ENCODE peak calls at places on chromosomes 6 and 20, in nine cellular contexts. K, P, M, U, I, Z, E, D and Q are unnamed samples.

GRCh38 chr6:45473121-45473967 is 95.6 kb upstream of the SUPT3H start:
- DNase-seq in D (no peak), U (peak), Z (no peak), I (no peak), M (no peak), K (no peak), P (no peak), E (no peak), Q (peak)

GRCh38 chr20:39534846-39535245 is 572.7 kb downstream of the DHX35 start:
- DNase-seq in K (no peak), M (no peak), E (no peak), U (no peak), I (no peak), Z (no peak), P (no peak), D (no peak), Q (no peak)

GRCh38 chr20:8305449-8305978 is 173.4 kb downstream of the PLCB1 start:
- DNase-seq in P (no peak), Z (no peak), K (peak), E (peak), M (peak), D (no peak), U (peak), I (peak), Q (peak)

GRCh38 chr6:25472314-25472713 is 179.7 kb upstream of the SCGN start:
- DNase-seq in E (no peak), P (no peak), I (no peak), U (peak), K (no peak), M (no peak), D (no peak), Z (no peak), Q (no peak)

GRCh38 chr6:52931351-52931750 is 21.9 kb upstream of the GSTA3 start:
- DNase-seq in M (no peak), I (no peak), P (no peak), K (no peak), U (no peak), Z (no peak), D (no peak), E (peak), Q (peak)

GRCh38 chr6:84220809-84221409 is 6.5 kb downstream of the CEP162 start:
- DNase-seq in P (no peak), I (no peak), K (peak), E (no peak), Z (no peak), U (peak), D (no peak), M (no peak), Q (no peak)

GRCh38 chr6:42783876-42784738 is 2.3 kb downstream of the BICRAL start:
- DNase-seq in P (no peak), U (no peak), M (no peak), Z (no peak), K (no peak), E (no peak), D (no peak), I (no peak), Q (no peak)

GRCh38 chr20:51480507-51481270 is 61.8 kb downstream of the NFATC2 start:
- DNase-seq in K (no peak), Z (no peak), E (no peak), P (no peak), I (no peak), U (no peak), M (no peak), D (no peak), Q (no peak)

GRCh38 chr6:137832110-137832509 is 34.9 kb upstream of the TNFAIP3 start:
- DNase-seq in U (peak), E (no peak), K (peak), D (peak), Z (no peak), I (no peak), M (no peak), P (no peak), Q (no peak)

GRCh38 chr20:33159713-33160112 is 8.2 kb upstream of the BPIFA2 start:
- DNase-seq in I (no peak), K (no peak), M (no peak), D (no peak), Z (no peak), P (no peak), U (no peak), E (no peak), Q (no peak)

GRCh38 chr6:153170511-153170910 is 39.4 kb upstream of the RGS17 start:
- DNase-seq in P (no peak), D (no peak), Z (no peak), U (peak), I (no peak), E (no peak), K (peak), M (no peak), Q (no peak)

GRCh38 chr6:23656257-23656731 is 469.7 kb upstream of the NRSN1 start:
- DNase-seq in Z (no peak), P (no peak), D (no peak), U (no peak), E (no peak), I (no peak), M (no peak), K (no peak), Q (no peak)

GRCh38 chr6:159311618-159312017 is 142.4 kb downstream of the FNDC1 start:
- DNase-seq in K (peak), D (no peak), Z (no peak), E (no peak), M (no peak), P (no peak), U (peak), I (no peak), Q (no peak)

GRCh38 chr20:17504898-17505663 is 26.1 kb downstream of the BFSP1 start:
- DNase-seq in E (no peak), I (peak), Z (peak), K (peak), M (no peak), P (no peak), D (no peak), U (peak), Q (peak)